ENCODE peak calls at places on chromosome X, in four cellular contexts. One of them, this sample, is unnamed.

GRCh38 chrX:12987900-12988594 is 13.1 kb downstream of the TMSB4X start:
- DNase-seq in H1: no peak
- DNase-seq in Peyer's patch: no peak
- DNase-seq in bronchial epithelial cell: no peak
- DNase-seq in this sample: no peak

GRCh38 chrX:97846718-97847237 is 963.1 kb downstream of the RPA4 start:
- DNase-seq in Peyer's patch: no peak
- DNase-seq in H1: no peak
- DNase-seq in bronchial epithelial cell: no peak
- DNase-seq in this sample: no peak

GRCh38 chrX:16807976-16808542 is 21.8 kb downstream of the TXLNG start:
- DNase-seq in H1: no peak
- DNase-seq in bronchial epithelial cell: peak; percentile 62
- DNase-seq in Peyer's patch: peak; percentile 75
- DNase-seq in this sample: no peak

GRCh38 chrX:119004920-119005524 is 30.6 kb downstream of the LONRF3 start:
- DNase-seq in H1: peak; percentile 62
- DNase-seq in bronchial epithelial cell: peak; percentile 14
- DNase-seq in Peyer's patch: peak; percentile 77
- DNase-seq in this sample: peak; percentile 35

GRCh38 chrX:123899701-123900100 is 39.8 kb downstream of the XIAP start:
- DNase-seq in bronchial epithelial cell: peak; percentile 23
- DNase-seq in Peyer's patch: no peak
- DNase-seq in H1: no peak
- DNase-seq in this sample: no peak

GRCh38 chrX:78046362-78046761 is 57.7 kb upstream of the PGK1 start:
- DNase-seq in Peyer's patch: no peak
- DNase-seq in bronchial epithelial cell: no peak
- DNase-seq in H1: no peak
- DNase-seq in this sample: no peak

GRCh38 chrX:115968436-115969252 is 201.9 kb upstream of the AGTR2 start:
- DNase-seq in H1: peak; percentile 72
- DNase-seq in Peyer's patch: no peak
- DNase-seq in bronchial epithelial cell: peak; percentile 31
- DNase-seq in this sample: no peak

GRCh38 chrX:68699960-68700746 is 52.7 kb downstream of the STARD8 start:
- DNase-seq in H1: no peak
- DNase-seq in Peyer's patch: no peak
- DNase-seq in bronchial epithelial cell: peak; percentile 69
- DNase-seq in this sample: no peak

GRCh38 chrX:103442536-103442901 is 66.2 kb downstream of the BEX3 start:
- DNase-seq in Peyer's patch: no peak
- DNase-seq in bronchial epithelial cell: peak; percentile 89
- DNase-seq in H1: no peak
- DNase-seq in this sample: no peak

GRCh38 chrX:152600853-152601635 is 36.7 kb upstream of the GABRQ start:
- DNase-seq in Peyer's patch: no peak
- DNase-seq in bronchial epithelial cell: no peak
- DNase-seq in H1: no peak
- DNase-seq in this sample: no peak

GRCh38 chrX:23694606-23695005 is 27.3 kb downstream of the PRDX4 start:
- DNase-seq in Peyer's patch: peak; percentile 73
- DNase-seq in H1: no peak
- DNase-seq in bronchial epithelial cell: peak; percentile 39
- DNase-seq in this sample: no peak

GRCh38 chrX:143171703-143172102 is 146.0 kb downstream of the SPANXN4 start:
- DNase-seq in H1: no peak
- DNase-seq in Peyer's patch: no peak
- DNase-seq in bronchial epithelial cell: no peak
- DNase-seq in this sample: no peak

GRCh38 chrX:38806875-38807601 is 5.8 kb downstream of the MID1IP1 start:
- DNase-seq in H1: no peak
- DNase-seq in bronchial epithelial cell: no peak
- DNase-seq in Peyer's patch: no peak
- DNase-seq in this sample: no peak

GRCh38 chrX:77160301-77160700 is 286.9 kb upstream of the FGF16 start:
- DNase-seq in Peyer's patch: no peak
- DNase-seq in H1: peak; percentile 74
- DNase-seq in bronchial epithelial cell: no peak
- DNase-seq in this sample: no peak

GRCh38 chrX:645024-645376 is 14.4 kb downstream of the SHOX start:
- DNase-seq in bronchial epithelial cell: no peak
- DNase-seq in Peyer's patch: peak; percentile 77
- DNase-seq in H1: no peak
- DNase-seq in this sample: no peak

GRCh38 chrX:138897621-138898492 is 186.3 kb upstream of the FGF13 start:
- DNase-seq in bronchial epithelial cell: peak; percentile 69
- DNase-seq in Peyer's patch: no peak
- DNase-seq in H1: no peak
- DNase-seq in this sample: no peak

GRCh38 chrX:40099046-40099968 is 1.5 kb upstream of the BCOR start:
- DNase-seq in H1: peak; percentile 63
- DNase-seq in bronchial epithelial cell: no peak
- DNase-seq in Peyer's patch: peak; percentile 78
- DNase-seq in this sample: peak; percentile 50

GRCh38 chrX:53250556-53250955 is 25.5 kb upstream of the KDM5C start:
- DNase-seq in bronchial epithelial cell: no peak
- DNase-seq in H1: no peak
- DNase-seq in Peyer's patch: no peak
- DNase-seq in this sample: no peak

GRCh38 chrX:43958529-43958928 is 14.7 kb downstream of the NDP start:
- DNase-seq in bronchial epithelial cell: peak; percentile 77
- DNase-seq in Peyer's patch: no peak
- DNase-seq in H1: no peak
- DNase-seq in this sample: no peak

GRCh38 chrX:44330227-44330626 is 13.2 kb downstream of the EFHC2 start:
- DNase-seq in Peyer's patch: no peak
- DNase-seq in H1: no peak
- DNase-seq in bronchial epithelial cell: no peak
- DNase-seq in this sample: no peak

GRCh38 chrX:108033890-108034289 is 11.0 kb upstream of the VSIG1 start:
- DNase-seq in bronchial epithelial cell: no peak
- DNase-seq in Peyer's patch: no peak
- DNase-seq in H1: no peak
- DNase-seq in this sample: no peak

GRCh38 chrX:153738056-153738605 is 13.5 kb downstream of the ABCD1 start:
- DNase-seq in H1: no peak
- DNase-seq in Peyer's patch: no peak
- DNase-seq in bronchial epithelial cell: no peak
- DNase-seq in this sample: no peak

GRCh38 chrX:134982748-134983147 is 8.0 kb upstream of the SMIM10 start:
- DNase-seq in bronchial epithelial cell: no peak
- DNase-seq in Peyer's patch: no peak
- DNase-seq in H1: no peak
- DNase-seq in this sample: no peak

GRCh38 chrX:12489341-12489740 is 301.9 kb upstream of the PRPS2 start:
- DNase-seq in Peyer's patch: no peak
- DNase-seq in H1: no peak
- DNase-seq in bronchial epithelial cell: no peak
- DNase-seq in this sample: no peak

GRCh38 chrX:20414781-20415445 is 148.2 kb upstream of the RPS6KA3 start:
- DNase-seq in bronchial epithelial cell: no peak
- DNase-seq in H1: no peak
- DNase-seq in Peyer's patch: no peak
- DNase-seq in this sample: no peak

GRCh38 chrX:70134116-70134477 is 850 bp downstream of the IGBP1 start:
- DNase-seq in Peyer's patch: no peak
- DNase-seq in bronchial epithelial cell: no peak
- DNase-seq in H1: no peak
- DNase-seq in this sample: no peak

GRCh38 chrX:78595901-78596502 is 63.1 kb downstream of the RTL3 start:
- DNase-seq in bronchial epithelial cell: no peak
- DNase-seq in Peyer's patch: no peak
- DNase-seq in H1: peak; percentile 47
- DNase-seq in this sample: no peak

GRCh38 chrX:76026751-76027150 is 146.1 kb upstream of the PBDC1 start:
- DNase-seq in H1: no peak
- DNase-seq in Peyer's patch: no peak
- DNase-seq in bronchial epithelial cell: no peak
- DNase-seq in this sample: no peak

GRCh38 chrX:43211570-43211969 is 433.6 kb upstream of the PPP1R2C start:
- DNase-seq in bronchial epithelial cell: no peak
- DNase-seq in Peyer's patch: no peak
- DNase-seq in H1: no peak
- DNase-seq in this sample: no peak

GRCh38 chrX:12814434-12814833 is 23.2 kb downstream of the PRPS2 start:
- DNase-seq in bronchial epithelial cell: peak; percentile 46
- DNase-seq in H1: peak; percentile 43
- DNase-seq in Peyer's patch: peak; percentile 63
- DNase-seq in this sample: no peak

GRCh38 chrX:35098419-35098818 is 155.8 kb downstream of the FAM47B start:
- DNase-seq in Peyer's patch: no peak
- DNase-seq in H1: no peak
- DNase-seq in bronchial epithelial cell: peak; percentile 4
- DNase-seq in this sample: no peak

GRCh38 chrX:37349131-37350033 is at the start of gene PRRG1:
- DNase-seq in Peyer's patch: peak; percentile 74
- DNase-seq in H1: peak; percentile 73
- DNase-seq in bronchial epithelial cell: peak; percentile 56
- DNase-seq in this sample: no peak

GRCh38 chrX:106249706-106250379 is 81.7 kb downstream of the PWWP3B start:
- DNase-seq in Peyer's patch: no peak
- DNase-seq in bronchial epithelial cell: peak; percentile 1
- DNase-seq in H1: no peak
- DNase-seq in this sample: no peak

GRCh38 chrX:146994163-146994562 is 179.6 kb upstream of the CXorf51A start:
- DNase-seq in bronchial epithelial cell: no peak
- DNase-seq in Peyer's patch: no peak
- DNase-seq in H1: no peak
- DNase-seq in this sample: no peak

GRCh38 chrX:155867821-155868220 is 13.3 kb upstream of the VAMP7 start:
- DNase-seq in H1: no peak
- DNase-seq in bronchial epithelial cell: no peak
- DNase-seq in Peyer's patch: no peak
- DNase-seq in this sample: no peak

GRCh38 chrX:155865193-155865592 is 16.0 kb upstream of the VAMP7 start:
- DNase-seq in bronchial epithelial cell: no peak
- DNase-seq in Peyer's patch: no peak
- DNase-seq in H1: no peak
- DNase-seq in this sample: no peak

GRCh38 chrX:155864655-155865054 is 16.5 kb upstream of the VAMP7 start:
- DNase-seq in Peyer's patch: no peak
- DNase-seq in H1: no peak
- DNase-seq in bronchial epithelial cell: no peak
- DNase-seq in this sample: no peak
- TF ChIP-seq CTCF in Peyer's patch: no peak
- TF ChIP-seq CTCF in H1: peak; percentile 19
- TF ChIP-seq CTCF in bronchial epithelial cell: no peak
- TF ChIP-seq CTCF in this sample: no peak

DNA sequence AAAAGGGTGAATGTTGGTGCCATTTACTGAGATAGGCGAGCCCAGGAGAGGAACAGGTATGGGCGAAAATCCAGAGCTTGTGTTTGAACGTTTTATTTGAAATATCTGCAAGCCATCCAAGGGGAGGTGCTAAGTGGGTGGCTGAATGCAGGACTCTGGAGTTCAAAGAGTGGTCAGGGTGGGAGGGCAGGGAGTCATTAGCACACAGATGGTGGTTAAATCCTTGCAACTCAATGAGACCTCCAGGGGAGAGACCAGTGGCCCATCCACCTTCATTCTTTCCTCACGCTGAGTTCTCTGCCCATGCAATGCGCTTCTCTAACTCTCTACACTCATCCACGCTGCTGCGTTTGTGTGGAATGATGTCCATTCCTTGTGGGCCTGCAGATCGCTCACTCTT is 101.1 kb downstream of the VCX3B start:
- DNase-seq in bronchial epithelial cell: no peak
- DNase-seq in Peyer's patch: no peak
- DNase-seq in H1: no peak
- DNase-seq in this sample: no peak
- TF ChIP-seq CTCF in bronchial epithelial cell: no peak
- TF ChIP-seq CTCF in Peyer's patch: no peak
- TF ChIP-seq CTCF in H1: no peak
- TF ChIP-seq CTCF in this sample: no peak

GRCh38 chrX:26414534-26414933 is 198.6 kb downstream of the MAGEB5 start:
- DNase-seq in bronchial epithelial cell: no peak
- DNase-seq in Peyer's patch: no peak
- DNase-seq in H1: no peak
- DNase-seq in this sample: no peak
- TF ChIP-seq CTCF in bronchial epithelial cell: no peak
- TF ChIP-seq CTCF in Peyer's patch: no peak
- TF ChIP-seq CTCF in H1: no peak
- TF ChIP-seq CTCF in this sample: no peak

DNA sequence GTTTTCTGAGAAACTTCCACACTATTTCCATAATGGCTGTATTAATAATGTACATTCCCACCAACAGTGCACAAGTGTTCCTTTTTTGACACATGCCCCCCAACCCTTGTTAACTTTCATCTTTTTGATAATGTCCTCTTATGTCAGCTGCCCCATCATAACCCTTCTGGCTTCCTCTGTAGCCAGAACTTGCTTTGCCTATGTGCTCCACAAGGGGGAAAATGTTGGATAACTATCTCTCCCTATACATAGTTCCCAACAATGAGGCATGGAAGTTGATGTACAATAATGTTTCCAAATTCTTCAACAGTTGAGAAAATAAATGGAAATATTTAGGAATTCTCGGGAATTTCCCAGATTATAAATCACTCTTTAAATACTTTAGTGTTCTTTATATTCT is 142.9 kb downstream of the ASB9 start:
- DNase-seq in bronchial epithelial cell: no peak
- DNase-seq in Peyer's patch: no peak
- DNase-seq in H1: no peak
- DNase-seq in this sample: no peak
- TF ChIP-seq CTCF in bronchial epithelial cell: no peak
- TF ChIP-seq CTCF in Peyer's patch: no peak
- TF ChIP-seq CTCF in H1: no peak
- TF ChIP-seq CTCF in this sample: no peak

DNA sequence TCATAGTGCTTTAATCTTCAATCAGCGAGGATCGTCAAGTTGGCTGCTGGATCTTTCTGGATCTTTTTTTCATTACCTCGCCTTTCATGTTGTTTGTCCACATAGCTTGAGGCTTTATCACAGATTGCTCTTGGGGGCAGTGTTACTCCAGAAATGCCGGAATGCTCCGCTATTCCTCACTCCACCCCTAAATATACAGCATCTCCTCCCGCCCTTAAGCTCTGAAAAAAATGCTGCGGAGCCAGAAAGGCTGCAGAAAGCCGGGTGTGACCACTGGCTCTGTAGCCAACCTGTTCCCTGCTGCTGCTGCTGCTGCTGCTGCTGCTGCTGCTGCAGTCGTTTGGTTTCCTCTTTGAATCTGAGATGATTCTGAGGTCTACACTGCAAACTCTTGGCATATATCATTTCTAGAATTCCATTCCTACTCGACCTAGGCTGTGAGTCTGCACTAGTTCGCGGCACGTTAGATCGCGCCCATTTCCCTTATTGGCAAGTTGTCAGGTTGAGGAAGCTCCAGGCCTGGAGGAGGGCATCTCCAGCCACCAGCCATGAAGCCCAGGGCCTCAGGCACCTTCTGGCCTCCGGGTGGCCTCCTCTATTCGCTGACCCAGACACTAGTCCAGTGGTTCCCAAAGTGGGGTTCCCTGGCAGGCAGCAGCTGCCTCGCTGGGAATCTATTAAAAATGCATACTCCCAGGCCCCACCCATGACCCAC is 34.2 kb downstream of the WDR13 start:
- DNase-seq in bronchial epithelial cell: peak; percentile 80
- DNase-seq in Peyer's patch: peak; percentile 87
- DNase-seq in H1: peak; percentile 66
- DNase-seq in this sample: peak; percentile 17
- TF ChIP-seq CTCF in bronchial epithelial cell: peak; percentile 48
- TF ChIP-seq CTCF in Peyer's patch: no peak
- TF ChIP-seq CTCF in H1: peak; percentile 67
- TF ChIP-seq CTCF in this sample: no peak

GRCh38 chrX:30653415-30654131 is at the start of gene GK:
- DNase-seq in Peyer's patch: peak; percentile 50
- DNase-seq in H1: no peak
- DNase-seq in bronchial epithelial cell: no peak
- DNase-seq in this sample: no peak
- TF ChIP-seq CTCF in Peyer's patch: no peak
- TF ChIP-seq CTCF in H1: no peak
- TF ChIP-seq CTCF in bronchial epithelial cell: no peak
- TF ChIP-seq CTCF in this sample: no peak